ENCODE peak calls at places on chromosomes 4 and X, in ten cellular contexts. I is fibroblast of lung; W is HFFc6; P is CD4-positive, alpha-beta T cell; Y is mucosa of descending colon; J is B cell; S is coronary artery; D is nephron progenitor cell; M is spleen; R is type B pancreatic cell. F is an unnamed sample.

GRCh38 chr4:7166981-7167700 is 25.2 kb upstream of the SORCS2 start:
- DNase-seq in I (no peak), W (no peak), P (no peak), Y (peak), J (peak), S (peak), D (no peak), M (peak), R (no peak), F (no peak)

GRCh38 chr4:150176559-150176958 is 98.3 kb downstream of the DCLK2 start:
- DNase-seq in I (peak), W (peak), P (no peak), Y (no peak), J (no peak), S (no peak), D (no peak), M (no peak), R (no peak), F (peak)

GRCh38 chr4:128310266-128310697 is 22.7 kb upstream of the PGRMC2 start:
- DNase-seq in I (no peak), W (no peak), P (no peak), Y (peak), J (no peak), S (no peak), D (no peak), M (no peak), R (no peak), F (no peak)

GRCh38 chrX:137194164-137194563 is 160.4 kb upstream of the GPR101 start:
- DNase-seq in I (no peak), W (no peak), P (no peak), Y (peak), J (no peak), S (no peak), D (peak), M (no peak), R (no peak), F (no peak)

GRCh38 chrX:13419918-13420317 is 100.1 kb upstream of the ATXN3L start:
- DNase-seq in I (no peak), W (no peak), P (no peak), Y (no peak), J (no peak), S (no peak), D (no peak), M (no peak), R (no peak), F (no peak)

GRCh38 chr4:41569957-41570356 is 32.0 kb downstream of the LIMCH1 start:
- DNase-seq in I (peak), W (peak), P (no peak), Y (no peak), J (no peak), S (peak), D (no peak), M (no peak), R (no peak), F (no peak)

GRCh38 chr4:133402616-133403015 is 253.5 kb downstream of the PCDH10 start:
- DNase-seq in I (peak), W (peak), P (no peak), Y (no peak), J (no peak), S (no peak), D (no peak), M (no peak), R (no peak), F (no peak)

GRCh38 chrX:80876877-80877276 is 67.2 kb upstream of the BRWD3 start:
- DNase-seq in I (peak), W (peak), P (no peak), Y (no peak), J (no peak), S (no peak), D (no peak), M (no peak), R (no peak), F (no peak)

GRCh38 chrX:15136795-15137194 is 133.1 kb downstream of the ASB9 start:
- DNase-seq in I (no peak), W (no peak), P (no peak), Y (no peak), J (no peak), S (no peak), D (no peak), M (no peak), R (no peak), F (no peak)

GRCh38 chrX:3651272-3651671 is 62.2 kb downstream of the PRKX start:
- DNase-seq in I (peak), W (peak), P (no peak), Y (peak), J (no peak), S (no peak), D (no peak), M (no peak), R (no peak), F (no peak)

GRCh38 chrX:110436497-110436896 is 77.8 kb downstream of the RTL9 start:
- DNase-seq in I (no peak), W (no peak), P (no peak), Y (no peak), J (no peak), S (no peak), D (no peak), M (no peak), R (no peak), F (no peak)

GRCh38 chr4:15956179-15956850 is 6.7 kb downstream of the FGFBP2 start:
- DNase-seq in I (peak), W (peak), P (peak), Y (peak), J (peak), S (no peak), D (peak), M (peak), R (no peak), F (peak)

GRCh38 chr4:81346719-81347118 is 125.0 kb downstream of the RASGEF1B start:
- DNase-seq in I (no peak), W (no peak), P (no peak), Y (peak), J (no peak), S (no peak), D (no peak), M (no peak), R (no peak), F (no peak)

GRCh38 chr4:179447308-179447707 is 2005.1 kb upstream of the AGA start:
- DNase-seq in I (peak), W (no peak), P (no peak), Y (no peak), J (no peak), S (no peak), D (no peak), M (no peak), R (no peak), F (no peak)

GRCh38 chr4:39933689-39934590 is 43.8 kb downstream of the PDS5A start:
- DNase-seq in I (peak), W (peak), P (no peak), Y (no peak), J (no peak), S (no peak), D (no peak), M (no peak), R (no peak), F (peak)

GRCh38 chrX:110044531-110045249 is 41.8 kb downstream of the TMEM164 start:
- DNase-seq in I (no peak), W (no peak), P (no peak), Y (no peak), J (no peak), S (no peak), D (no peak), M (no peak), R (no peak), F (no peak)

GRCh38 chr4:5998333-5998936 is 19.8 kb downstream of the C4orf50 start:
- DNase-seq in I (peak), W (peak), P (peak), Y (peak), J (no peak), S (no peak), D (peak), M (no peak), R (no peak), F (peak)

GRCh38 chrX:22699591-22700091 is 300.1 kb upstream of the DDX53 start:
- DNase-seq in I (peak), W (peak), P (no peak), Y (no peak), J (no peak), S (no peak), D (no peak), M (no peak), R (no peak), F (peak)

GRCh38 chr4:80026080-80026479 is 46.9 kb downstream of the ANTXR2 start:
- DNase-seq in I (peak), W (peak), P (no peak), Y (no peak), J (no peak), S (no peak), D (no peak), M (no peak), R (no peak), F (no peak)
- TF ChIP-seq CTCF in I (no peak), W (peak), P (no peak), Y (no peak), J (no peak), S (no peak), D (no peak), M (no peak), R (no peak), F (no peak)

DNA sequence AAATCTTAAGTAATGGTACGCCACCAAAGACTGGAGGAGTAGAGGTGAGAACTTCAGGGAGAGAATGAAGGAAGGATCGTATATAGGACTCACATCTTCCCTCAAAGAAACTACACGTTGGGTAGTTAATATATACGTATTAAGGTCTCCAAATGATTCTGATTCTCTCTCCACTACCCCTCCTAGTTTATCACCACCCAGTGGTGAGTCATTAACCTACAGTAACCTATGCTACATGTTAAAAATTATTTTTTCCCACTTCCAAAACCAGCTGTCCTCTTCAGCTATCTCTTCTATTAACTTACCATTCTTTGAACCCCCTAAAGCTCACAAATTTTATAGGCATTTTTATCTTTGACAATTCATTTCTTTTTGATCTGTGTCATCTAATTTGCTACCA is 69.7 kb downstream of the RPS6KA6 start:
- DNase-seq in I (no peak), W (no peak), P (no peak), Y (no peak), J (no peak), S (no peak), D (no peak), M (no peak), R (no peak), F (no peak)
- TF ChIP-seq CTCF in I (no peak), W (no peak), P (no peak), Y (no peak), J (no peak), S (no peak), D (no peak), M (no peak), R (no peak), F (no peak)

GRCh38 chrX:7996414-7996813 is 69.2 kb upstream of the PNPLA4 start:
- DNase-seq in I (peak), W (peak), P (peak), Y (peak), J (no peak), S (no peak), D (peak), M (no peak), R (no peak), F (no peak)
- TF ChIP-seq CTCF in I (peak), W (peak), P (peak), Y (no peak), J (peak), S (peak), D (peak), M (peak), R (peak), F (no peak)

GRCh38 chrX:9882669-9883446 is 84.3 kb upstream of the CLDN34 start:
- DNase-seq in I (peak), W (no peak), P (no peak), Y (no peak), J (no peak), S (no peak), D (no peak), M (no peak), R (no peak), F (no peak)
- TF ChIP-seq CTCF in I (peak), W (no peak), P (no peak), Y (no peak), J (no peak), S (no peak), D (no peak), M (no peak), R (peak), F (no peak)

DNA sequence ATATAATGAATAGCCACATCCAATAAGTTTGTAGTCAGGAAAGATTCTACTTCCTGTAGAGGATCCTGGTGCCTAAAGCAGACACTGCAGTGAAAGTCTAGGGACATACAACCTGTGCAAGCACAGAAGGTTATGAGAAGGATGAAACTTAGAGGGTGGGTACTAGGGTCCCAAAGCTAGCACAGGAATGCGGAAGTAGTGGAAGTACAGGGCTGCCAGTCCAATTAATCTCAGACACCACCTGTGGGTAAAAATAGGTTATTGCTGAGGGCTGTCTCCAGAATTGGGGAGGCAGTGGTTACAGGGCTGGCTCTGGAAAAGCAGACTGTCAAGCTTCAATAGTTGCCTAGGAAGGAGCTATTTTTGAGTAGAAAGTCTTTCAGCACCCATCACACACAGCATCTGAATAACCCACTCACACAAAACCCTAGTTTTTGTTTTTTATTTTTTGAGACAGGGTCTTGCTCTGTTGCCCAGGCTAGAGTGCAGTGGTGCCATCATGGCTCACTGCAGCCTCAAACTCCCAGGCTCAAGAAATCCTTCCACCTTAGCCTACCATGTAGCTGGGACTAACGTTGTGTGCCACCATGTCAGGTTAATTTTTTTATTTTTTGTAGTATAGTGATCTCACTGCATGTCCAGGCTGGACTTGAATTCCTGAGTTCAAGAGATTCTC is 50.8 kb upstream of the ELF2 start:
- DNase-seq in I (no peak), W (no peak), P (no peak), Y (peak), J (no peak), S (no peak), D (no peak), M (no peak), R (no peak), F (no peak)
- TF ChIP-seq CTCF in I (peak), W (peak), P (peak), Y (no peak), J (peak), S (no peak), D (no peak), M (peak), R (no peak), F (no peak)

DNA sequence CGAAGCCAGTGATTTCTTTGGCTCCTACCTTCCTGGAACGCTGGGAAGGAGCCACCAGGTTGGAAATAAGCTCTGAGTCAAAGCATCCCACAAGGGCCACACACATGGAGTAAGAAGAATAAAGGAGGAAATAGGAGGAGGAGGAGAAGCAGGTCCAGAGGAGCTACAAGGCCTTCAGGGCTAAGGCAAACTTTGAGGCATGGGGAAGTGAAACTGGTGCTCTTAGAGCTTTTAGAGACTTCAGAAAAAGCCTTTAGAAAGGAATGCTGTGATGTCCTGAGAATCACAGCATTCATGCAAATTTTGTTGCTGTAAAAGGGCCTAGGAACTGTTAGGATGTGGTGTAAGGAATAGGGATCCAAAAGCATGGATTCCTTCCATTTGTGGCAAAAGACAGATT is 135.9 kb upstream of the ARHGEF9 start:
- DNase-seq in I (no peak), W (no peak), P (no peak), Y (no peak), J (no peak), S (no peak), D (no peak), M (no peak), R (no peak), F (no peak)
- TF ChIP-seq CTCF in I (no peak), W (no peak), P (no peak), Y (no peak), J (no peak), S (no peak), D (no peak), M (no peak), R (no peak), F (no peak)

DNA sequence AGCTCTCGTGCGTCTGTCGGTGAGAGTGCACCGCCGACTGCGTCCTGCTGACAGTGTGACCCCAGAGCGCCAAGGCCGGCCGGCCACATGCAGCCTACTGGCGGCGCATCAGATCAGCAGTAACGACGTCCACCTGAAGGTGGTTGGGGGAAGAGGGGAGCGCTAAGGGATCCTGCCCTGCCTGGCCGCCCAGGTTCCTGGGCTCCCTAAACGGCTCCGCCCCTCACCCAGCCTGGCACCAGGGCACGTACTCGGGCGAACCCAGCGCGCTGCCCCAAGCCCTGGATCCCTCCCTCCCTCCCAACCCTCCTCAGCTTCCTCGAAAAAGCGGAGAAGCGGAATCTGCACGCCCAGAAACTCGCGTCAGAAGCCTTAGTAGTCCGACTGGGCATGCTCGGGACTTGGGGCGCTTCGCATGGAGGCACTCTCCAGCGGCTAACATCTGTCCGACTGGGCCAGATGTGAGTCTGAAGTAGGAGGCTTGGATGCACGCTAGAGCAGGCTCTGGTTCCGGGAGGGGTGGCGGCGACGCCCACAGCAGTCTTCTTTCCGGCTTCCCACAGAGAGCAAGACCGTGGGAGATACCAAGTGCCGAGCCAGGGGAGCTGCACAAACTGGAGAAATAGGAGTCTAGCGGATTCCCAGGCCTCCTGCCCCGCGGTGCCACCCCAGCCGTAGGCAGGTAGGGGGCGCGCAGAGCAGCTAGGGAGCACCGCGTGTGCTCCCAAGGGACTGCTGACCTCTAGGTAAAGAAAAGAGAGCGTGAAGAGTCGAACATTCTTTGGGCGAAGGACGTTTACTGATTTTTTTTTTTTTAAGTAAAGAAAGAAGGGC is 114.4 kb upstream of the TEX13C start:
- DNase-seq in I (peak), W (no peak), P (no peak), Y (peak), J (no peak), S (peak), D (peak), M (peak), R (peak), F (no peak)
- TF ChIP-seq CTCF in I (no peak), W (no peak), P (no peak), Y (no peak), J (no peak), S (no peak), D (peak), M (no peak), R (peak), F (no peak)

F was measured in AG04449.